ENCODE peak calls at places on chromosomes 16 and 17, in five cellular contexts. W, V, M, C and H are unnamed samples.
A peak's percentile ranks its signal among the peaks of the same experiment; 100 is the strongest.

GRCh38 chr17:17564896-17565295 is 26.6 kb downstream of the PEMT start:
- DNase-seq in W (no peak), V (no peak), M (no peak), C (no peak), H (no peak)

GRCh38 chr17:5785343-5785742 is 201.0 kb upstream of the NLRP1 start:
- DNase-seq in W (no peak), V (no peak), M (no peak), C (no peak), H (no peak)

GRCh38 chr17:6376901-6377300 is 58.0 kb downstream of the AIPL1 start:
- DNase-seq in W (no peak), V (no peak), M (no peak), C (no peak), H (no peak)

GRCh38 chr17:77884019-77884418 is 74.5 kb upstream of the TNRC6C start:
- DNase-seq in W (peak; percentile 43), V (no peak), M (no peak), C (no peak), H (no peak)

GRCh38 chr16:261031-261691 is 14.6 kb downstream of the RGS11 start:
- DNase-seq in W (no peak), V (no peak), M (no peak), C (no peak), H (no peak)

GRCh38 chr16:46836521-46837292 is 5.7 kb upstream of the C16orf87 start:
- DNase-seq in W (no peak), V (no peak), M (no peak), C (no peak), H (no peak)

GRCh38 chr17:17105976-17106375 is 63.7 kb downstream of the MPRIP start:
- DNase-seq in W (no peak), V (no peak), M (no peak), C (no peak), H (no peak)

GRCh38 chr16:10579965-10580918 is at the start of gene EMP2:
- DNase-seq in W (peak; percentile 91), V (peak; percentile 82), M (peak; percentile 67), C (no peak), H (peak; percentile 93)

GRCh38 chr16:49959552-49960277 is 65.3 kb upstream of the CNEP1R1 start:
- DNase-seq in W (no peak), V (no peak), M (no peak), C (no peak), H (no peak)

GRCh38 chr17:38815576-38816193 is 9.4 kb downstream of the CWC25 start:
- DNase-seq in W (no peak), V (no peak), M (no peak), C (no peak), H (no peak)

GRCh38 chr17:59533694-59534093 is 31.7 kb upstream of the DHX40 start:
- DNase-seq in W (no peak), V (no peak), M (no peak), C (no peak), H (no peak)

GRCh38 chr16:68396481-68396880 is 51.8 kb downstream of the SMPD3 start:
- DNase-seq in W (peak; percentile 74), V (no peak), M (no peak), C (no peak), H (no peak)

GRCh38 chr16:86379505-86379846 is 130.9 kb upstream of the FOXF1 start:
- DNase-seq in W (no peak), V (no peak), M (no peak), C (no peak), H (no peak)

GRCh38 chr16:87644186-87644585 is 41.9 kb downstream of the JPH3 start:
- DNase-seq in W (no peak), V (no peak), M (no peak), C (no peak), H (no peak)

GRCh38 chr17:56629450-56630187 is 36.1 kb downstream of the NOG start:
- DNase-seq in W (peak; percentile 51), V (no peak), M (no peak), C (no peak), H (peak; percentile 35)

GRCh38 chr16:51129105-51129504 is 22.0 kb downstream of the SALL1 start:
- DNase-seq in W (no peak), V (no peak), M (no peak), C (no peak), H (no peak)

GRCh38 chr17:73140531-73140930 is 24.3 kb upstream of the SSTR2 start:
- DNase-seq in W (no peak), V (no peak), M (no peak), C (no peak), H (no peak)

GRCh38 chr16:1863681-1864460 is 8.1 kb downstream of the MEIOB start:
- DNase-seq in W (peak; percentile 29), V (no peak), M (no peak), C (no peak), H (no peak)

GRCh38 chr16:627458-628239 is 3.1 kb upstream of the WFIKKN1 start:
- DNase-seq in W (no peak), V (peak; percentile 59), M (no peak), C (no peak), H (peak; percentile 40)

GRCh38 chr17:5699789-5700188 is 115.5 kb upstream of the NLRP1 start:
- DNase-seq in W (no peak), V (no peak), M (no peak), C (no peak), H (no peak)

GRCh38 chr17:53336281-53336680 is 486.4 kb upstream of the KIF2B start:
- DNase-seq in W (no peak), V (no peak), M (no peak), C (no peak), H (no peak)

GRCh38 chr16:55577888-55578287 is 11.4 kb downstream of the CAPNS2 start:
- DNase-seq in W (no peak), V (no peak), M (no peak), C (no peak), H (no peak)

GRCh38 chr17:59899099-59899498 is 6.2 kb downstream of the RPS6KB1 start:
- DNase-seq in W (no peak), V (no peak), M (no peak), C (no peak), H (no peak)

GRCh38 chr16:80806957-80807356 is 2.6 kb upstream of the CDYL2 start:
- DNase-seq in W (no peak), V (no peak), M (no peak), C (no peak), H (no peak)

GRCh38 chr16:88377961-88378360 is 4.8 kb upstream of the ZNF469 start:
- DNase-seq in W (no peak), V (no peak), M (no peak), C (no peak), H (no peak)

GRCh38 chr16:81901483-81901882 is 109.8 kb downstream of the SDR42E1 start:
- DNase-seq in W (no peak), V (no peak), M (no peak), C (no peak), H (no peak)

GRCh38 chr17:51422634-51423033 is 162.3 kb downstream of the UTP18 start:
- DNase-seq in W (no peak), V (no peak), M (no peak), C (no peak), H (no peak)

GRCh38 chr17:39962642-39963220 is at the start of gene GSDMA:
- DNase-seq in W (no peak), V (no peak), M (no peak), C (no peak), H (no peak)

GRCh38 chr16:89261691-89262563 is 44.4 kb downstream of the ZNF778 start:
- DNase-seq in W (no peak), V (no peak), M (no peak), C (no peak), H (no peak)

GRCh38 chr16:96935-97381 is 18.9 kb downstream of the MPG start:
- DNase-seq in W (peak; percentile 95), V (peak; percentile 93), M (peak; percentile 86), C (peak; percentile 60), H (peak; percentile 91)

DNA sequence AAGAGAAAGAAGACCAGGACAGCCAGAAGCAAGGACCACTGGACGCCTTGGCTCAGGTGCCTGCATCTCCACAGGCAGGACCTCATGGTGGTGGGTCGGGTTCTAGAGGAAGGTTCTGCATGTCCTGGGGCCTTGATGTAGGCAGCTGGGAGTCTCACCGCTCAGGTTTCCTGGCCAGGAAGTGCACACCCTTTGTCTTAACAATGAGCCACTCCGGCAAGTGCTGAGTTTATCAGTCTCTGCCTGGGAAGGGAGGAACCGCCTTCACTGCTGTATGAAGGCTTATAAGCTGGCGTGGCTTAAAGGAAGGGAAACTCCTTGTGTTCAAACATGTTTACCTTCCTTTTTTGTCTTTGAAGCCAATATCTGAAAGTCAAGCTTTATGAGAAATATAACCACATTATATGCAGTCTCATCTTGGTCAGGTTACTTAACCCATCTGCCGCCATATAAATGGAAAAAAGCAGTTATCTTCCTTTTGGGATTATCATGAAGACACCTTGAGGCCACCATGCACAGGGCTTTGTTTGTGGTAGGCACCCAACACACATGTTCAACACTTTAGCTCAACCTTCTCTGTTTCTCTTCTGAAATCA is at the start of gene ST6GALNAC1:
- DNase-seq in W (no peak), V (no peak), M (no peak), C (no peak), H (no peak)
- H3K4me3 ChIP-seq in W (no peak within 1 kb of the TSS), V (no peak within 1 kb of the TSS), M (no peak within 1 kb of the TSS), C (no peak within 1 kb of the TSS), H (no peak within 1 kb of the TSS)

DNA sequence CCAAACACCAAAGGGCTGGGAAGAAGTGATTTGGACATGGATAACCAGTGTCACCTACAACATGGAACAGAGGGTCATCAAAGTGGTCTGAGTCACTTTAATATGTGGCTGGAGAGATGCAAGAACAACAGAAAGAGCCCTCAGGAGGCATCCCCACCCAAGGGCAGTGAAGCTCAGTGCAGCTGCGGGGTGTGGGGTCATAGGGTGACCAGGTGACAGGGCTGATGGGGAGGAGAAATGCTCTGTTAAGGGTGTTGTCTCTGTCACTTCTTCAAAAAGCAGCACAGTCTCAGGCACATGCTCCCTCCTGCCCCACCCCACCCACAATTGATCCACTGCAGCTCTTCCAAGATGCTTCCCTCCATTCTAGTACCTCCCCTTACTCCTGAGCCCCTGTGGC is 819.1 kb downstream of the KCNJ18 start:
- DNase-seq in W (no peak), V (no peak), M (no peak), C (no peak), H (no peak)
- H3K9me3 ChIP-seq in W (no peaks in the 10 kb centered on the region), V (no peaks in the 10 kb centered on the region), M (no peaks in the 10 kb centered on the region), C (no peaks in the 10 kb centered on the region), H (peaks cover 3% of the 10 kb centered on the region)

GRCh38 chr16:72198641-72199250 is 26.8 kb upstream of the PMFBP1 start:
- DNase-seq in W (no peak), V (no peak), M (no peak), C (no peak), H (no peak)
- H3K4me3 ChIP-seq in W (no peak overlapping the region), V (no peak overlapping the region), M (no peak overlapping the region), C (no peak overlapping the region), H (no peak overlapping the region)

GRCh38 chr16:12794486-12795399 is 8.9 kb downstream of the CPPED1 start:
- DNase-seq in W (no peak), V (peak; percentile 32), M (no peak), C (no peak), H (no peak)
- H3K9me3 ChIP-seq in W (no peaks in the 10 kb centered on the region), V (no peaks in the 10 kb centered on the region), M (no peaks in the 10 kb centered on the region), C (no peaks in the 10 kb centered on the region), H (no peaks in the 10 kb centered on the region)